ENCODE peak calls at places on chromosomes 5 and 9, in four cellular contexts. One of them, this sample, is unnamed.

GRCh38 chr9:114048533-114049452 is 29.3 kb downstream of the AMBP start:
- DNase-seq in GM12878: no peak
- DNase-seq in SK-N-SH: no peak
- DNase-seq in K562: no peak
- DNase-seq in this sample: no peak

GRCh38 chr5:36298546-36298945 is 3.2 kb downstream of the RANBP3L start:
- DNase-seq in GM12878: no peak
- DNase-seq in SK-N-SH: no peak
- DNase-seq in K562: no peak
- DNase-seq in this sample: no peak

GRCh38 chr5:135239461-135240282 is 159.4 kb downstream of the MACROH2A1 start:
- DNase-seq in GM12878: no peak
- DNase-seq in SK-N-SH: no peak
- DNase-seq in K562: no peak
- DNase-seq in this sample: no peak

GRCh38 chr5:125409496-125410351 is 663.3 kb upstream of the ZNF608 start:
- DNase-seq in GM12878: no peak
- DNase-seq in SK-N-SH: no peak
- DNase-seq in K562: no peak
- DNase-seq in this sample: no peak

GRCh38 chr5:6674421-6674820 is 38.8 kb upstream of the TENT4A start:
- DNase-seq in GM12878: no peak
- DNase-seq in SK-N-SH: no peak
- DNase-seq in K562: no peak
- DNase-seq in this sample: no peak

GRCh38 chr9:94900222-94901018 is 173.9 kb downstream of the AOPEP start:
- DNase-seq in GM12878: no peak
- DNase-seq in SK-N-SH: no peak
- DNase-seq in K562: no peak
- DNase-seq in this sample: no peak

GRCh38 chr9:77561321-77562020 is 86.7 kb downstream of the GNA14 start:
- DNase-seq in GM12878: no peak
- DNase-seq in SK-N-SH: no peak
- DNase-seq in K562: no peak
- DNase-seq in this sample: no peak

GRCh38 chr9:26833792-26834191 is 58.8 kb downstream of the CAAP1 start:
- DNase-seq in GM12878: no peak
- DNase-seq in SK-N-SH: no peak
- DNase-seq in K562: no peak
- DNase-seq in this sample: peak

GRCh38 chr9:91847576-91847975 is 102.5 kb downstream of the ROR2 start:
- DNase-seq in GM12878: no peak
- DNase-seq in SK-N-SH: peak
- DNase-seq in K562: no peak
- DNase-seq in this sample: no peak

DNA sequence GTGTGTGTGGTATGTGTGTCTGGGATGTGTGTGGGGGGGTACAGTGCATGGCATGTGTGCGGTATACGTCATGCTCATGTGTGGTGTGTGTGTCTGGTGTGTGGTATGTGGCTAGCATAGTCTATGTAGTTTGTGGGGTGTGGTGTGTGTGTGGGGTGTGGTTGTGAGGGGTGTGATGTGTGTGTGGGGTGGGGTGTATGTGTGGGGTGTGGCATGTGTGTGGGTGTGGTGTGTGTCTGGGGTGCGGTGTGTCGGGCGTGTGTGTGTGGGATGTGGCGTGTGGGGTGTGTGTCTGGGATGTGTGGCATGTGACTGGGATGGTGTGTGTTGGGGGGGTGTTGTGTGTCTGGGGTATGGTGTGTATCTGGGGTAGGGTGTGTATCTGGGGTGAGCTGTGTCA is 52.3 kb downstream of the SECISBP2 start:
- DNase-seq in GM12878: no peak
- DNase-seq in SK-N-SH: no peak
- DNase-seq in K562: no peak
- DNase-seq in this sample: no peak
- TF ChIP-seq NRF1 in GM12878: no peak
- TF ChIP-seq NRF1 in SK-N-SH: no peak
- TF ChIP-seq NRF1 in K562: no peak
- TF ChIP-seq NRF1 in this sample: no peak

GRCh38 chr9:137461316-137461662 is 2.2 kb upstream of the NSMF start:
- DNase-seq in GM12878: no peak
- DNase-seq in SK-N-SH: no peak
- DNase-seq in K562: no peak
- DNase-seq in this sample: no peak

GRCh38 chr9:137462396-137463193 is 3.5 kb upstream of the NSMF start:
- DNase-seq in GM12878: no peak
- DNase-seq in SK-N-SH: no peak
- DNase-seq in K562: no peak
- DNase-seq in this sample: no peak

GRCh38 chr9:137460363-137461315 is 1.5 kb upstream of the NSMF start:
- DNase-seq in GM12878: no peak
- DNase-seq in SK-N-SH: peak
- DNase-seq in K562: no peak
- DNase-seq in this sample: no peak

GRCh38 chr9:137463194-137463930 is 4.2 kb upstream of the NSMF start:
- DNase-seq in GM12878: no peak
- DNase-seq in SK-N-SH: no peak
- DNase-seq in K562: no peak
- DNase-seq in this sample: no peak

DNA sequence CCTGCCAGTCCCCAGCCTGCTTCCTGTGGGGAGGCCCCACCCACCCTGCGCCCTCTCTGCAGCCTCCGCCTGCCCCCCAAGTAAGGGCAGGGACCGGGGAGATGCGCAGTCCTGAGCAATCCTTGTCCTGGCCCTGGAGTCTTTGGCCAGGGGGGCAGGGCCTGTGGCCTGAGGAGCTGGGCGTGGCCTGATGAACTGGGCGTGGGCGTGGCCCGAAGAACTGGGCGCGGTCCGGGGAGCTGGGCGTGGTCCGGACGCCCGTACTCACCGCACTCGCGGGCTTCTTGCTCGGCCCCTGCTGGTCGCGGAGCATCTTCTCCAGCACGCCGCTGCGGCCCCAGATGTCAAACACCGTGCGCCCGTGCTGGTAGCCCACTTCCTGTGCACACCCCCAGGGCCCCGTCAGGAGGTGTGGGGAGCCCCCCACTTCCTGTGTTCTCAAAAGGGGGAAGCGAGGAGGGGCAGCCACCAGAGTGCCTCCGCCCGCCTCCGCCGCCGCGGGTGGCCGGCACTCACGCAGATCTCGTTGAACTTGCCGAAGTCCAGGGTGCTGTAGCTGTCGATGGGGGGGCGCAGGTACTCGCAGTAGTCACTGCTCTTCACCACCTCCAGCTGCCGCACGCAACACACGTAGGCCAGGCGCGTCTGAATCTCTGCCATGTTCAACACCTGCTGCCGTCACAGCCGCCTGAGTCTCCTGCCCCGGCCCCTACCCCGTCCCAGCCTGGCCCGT is 2.7 kb upstream of the NSMF start:
- DNase-seq in GM12878: peak
- DNase-seq in SK-N-SH: no peak
- DNase-seq in K562: peak
- DNase-seq in this sample: peak
- TF ChIP-seq NRF1 in GM12878: no peak
- TF ChIP-seq NRF1 in SK-N-SH: no peak
- TF ChIP-seq NRF1 in K562: peak
- TF ChIP-seq NRF1 in this sample: no peak

GRCh38 chr9:135391759-135392158 is 87.8 kb upstream of the PPP1R26 start:
- DNase-seq in GM12878: no peak
- DNase-seq in SK-N-SH: no peak
- DNase-seq in K562: no peak
- DNase-seq in this sample: no peak

GRCh38 chr9:135392511-135392910 is 87.1 kb upstream of the PPP1R26 start:
- DNase-seq in GM12878: no peak
- DNase-seq in SK-N-SH: no peak
- DNase-seq in K562: no peak
- DNase-seq in this sample: no peak

GRCh38 chr9:135394131-135394530 is 85.5 kb upstream of the PPP1R26 start:
- DNase-seq in GM12878: no peak
- DNase-seq in SK-N-SH: no peak
- DNase-seq in K562: no peak
- DNase-seq in this sample: no peak

GRCh38 chr9:135397142-135397541 is 82.4 kb upstream of the PPP1R26 start:
- DNase-seq in GM12878: no peak
- DNase-seq in SK-N-SH: no peak
- DNase-seq in K562: no peak
- DNase-seq in this sample: no peak

DNA sequence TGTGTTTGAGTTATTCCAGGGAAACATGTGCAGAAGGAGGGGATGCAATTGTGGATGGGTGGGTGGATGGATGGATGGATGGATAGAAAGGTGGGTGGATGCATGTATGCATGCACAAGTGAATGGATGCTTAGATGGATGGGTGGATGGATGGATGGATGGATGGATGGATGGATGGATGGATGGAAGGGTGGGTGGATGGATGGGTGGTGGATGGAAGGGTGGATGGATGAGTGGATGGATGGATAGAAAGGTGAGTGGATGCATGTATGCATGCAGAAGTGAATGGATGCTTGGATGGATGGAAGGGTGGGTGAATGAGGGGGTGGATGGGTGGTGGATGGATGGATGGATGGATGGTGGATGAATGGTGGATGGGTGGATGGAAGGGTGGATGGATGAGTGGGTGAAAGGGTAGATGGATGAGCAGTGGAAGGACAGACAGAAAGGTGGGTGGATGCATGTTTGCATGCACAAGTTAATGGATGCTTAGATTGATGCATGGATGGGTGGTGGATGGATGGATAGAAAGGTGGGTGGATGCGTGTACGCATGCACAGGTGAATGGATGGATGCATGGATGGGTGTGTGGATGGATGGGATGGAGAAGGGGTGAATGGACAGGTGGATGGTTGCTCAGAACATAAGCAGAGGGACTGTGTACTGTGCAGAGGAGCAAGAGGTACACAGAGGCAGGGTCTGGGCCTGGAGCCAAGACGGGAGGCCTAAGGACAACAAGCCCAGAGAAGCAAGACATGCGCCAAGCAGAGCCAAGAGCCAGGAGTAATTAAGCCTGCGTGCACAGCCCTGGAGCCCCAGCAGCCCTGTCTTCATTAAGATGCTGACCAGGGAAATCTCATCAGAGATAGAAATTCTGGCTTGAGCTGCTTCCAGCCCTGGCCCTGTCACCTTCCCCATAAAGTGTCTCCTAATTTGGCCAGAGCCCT is 84.6 kb upstream of the PPP1R26 start:
- DNase-seq in GM12878: no peak
- DNase-seq in SK-N-SH: no peak
- DNase-seq in K562: no peak
- DNase-seq in this sample: no peak
- TF ChIP-seq NRF1 in GM12878: no peak
- TF ChIP-seq NRF1 in SK-N-SH: no peak
- TF ChIP-seq NRF1 in K562: no peak
- TF ChIP-seq NRF1 in this sample: no peak

GRCh38 chr9:83962165-83962564 is 17.9 kb downstream of the HNRNPK start:
- DNase-seq in GM12878: no peak
- DNase-seq in SK-N-SH: no peak
- DNase-seq in K562: no peak
- DNase-seq in this sample: no peak

GRCh38 chr9:83960991-83961390 is 19.0 kb downstream of the HNRNPK start:
- DNase-seq in GM12878: no peak
- DNase-seq in SK-N-SH: no peak
- DNase-seq in K562: no peak
- DNase-seq in this sample: no peak

GRCh38 chr9:83957029-83957513 is 22.9 kb downstream of the HNRNPK start:
- DNase-seq in GM12878: no peak
- DNase-seq in SK-N-SH: no peak
- DNase-seq in K562: no peak
- DNase-seq in this sample: no peak

GRCh38 chr9:83956288-83957028 is 23.6 kb downstream of the HNRNPK start:
- DNase-seq in GM12878: no peak
- DNase-seq in SK-N-SH: peak
- DNase-seq in K562: peak
- DNase-seq in this sample: no peak

GRCh38 chr9:83959061-83959460 is 21.0 kb downstream of the HNRNPK start:
- DNase-seq in GM12878: no peak
- DNase-seq in SK-N-SH: no peak
- DNase-seq in K562: no peak
- DNase-seq in this sample: no peak
- TF ChIP-seq NRF1 in GM12878: no peak
- TF ChIP-seq NRF1 in SK-N-SH: no peak
- TF ChIP-seq NRF1 in K562: no peak
- TF ChIP-seq NRF1 in this sample: no peak

GRCh38 chr5:90134892-90135291 is 274.7 kb downstream of the CETN3 start:
- DNase-seq in GM12878: no peak
- DNase-seq in SK-N-SH: no peak
- DNase-seq in K562: peak
- DNase-seq in this sample: no peak

GRCh38 chr5:90136952-90137528 is 272.5 kb downstream of the CETN3 start:
- DNase-seq in GM12878: no peak
- DNase-seq in SK-N-SH: no peak
- DNase-seq in K562: no peak
- DNase-seq in this sample: no peak

GRCh38 chr5:90133941-90134340 is 275.6 kb downstream of the CETN3 start:
- DNase-seq in GM12878: no peak
- DNase-seq in SK-N-SH: no peak
- DNase-seq in K562: no peak
- DNase-seq in this sample: no peak

GRCh38 chr5:90134381-90134780 is 275.2 kb downstream of the CETN3 start:
- DNase-seq in GM12878: no peak
- DNase-seq in SK-N-SH: no peak
- DNase-seq in K562: no peak
- DNase-seq in this sample: no peak

GRCh38 chr5:90135979-90136378 is 273.6 kb downstream of the CETN3 start:
- DNase-seq in GM12878: no peak
- DNase-seq in SK-N-SH: no peak
- DNase-seq in K562: peak
- DNase-seq in this sample: peak
- TF ChIP-seq NRF1 in GM12878: no peak
- TF ChIP-seq NRF1 in SK-N-SH: no peak
- TF ChIP-seq NRF1 in K562: no peak
- TF ChIP-seq NRF1 in this sample: no peak

GRCh38 chr5:90477816-90478215 is 3.2 kb downstream of the POLR3G start:
- DNase-seq in GM12878: no peak
- DNase-seq in SK-N-SH: no peak
- DNase-seq in K562: no peak
- DNase-seq in this sample: no peak
- TF ChIP-seq NRF1 in GM12878: no peak
- TF ChIP-seq NRF1 in SK-N-SH: no peak
- TF ChIP-seq NRF1 in K562: no peak
- TF ChIP-seq NRF1 in this sample: no peak

This sample was measured in H1.